ENCODE peak calls at places on chromosomes 16 and 17, in six cellular contexts. O is H9; K is GM23338; A is CD4-positive, alpha-beta T cell; I is esophagus squamous epithelium; B is type B pancreatic cell. W is an unnamed sample.

GRCh38 chr17:82696916-82697807 is 1.3 kb downstream of the RAB40B start:
- DNase-seq in A (no peak), B (no peak), K (peak), O (peak), I (no peak), W (no peak)

GRCh38 chr17:9432867-9433495 is 142.6 kb downstream of the STX8 start:
- DNase-seq in B (no peak), A (no peak), O (no peak), I (no peak), K (no peak), W (no peak)

GRCh38 chr17:8285270-8286181 is 2.9 kb upstream of the RANGRF start:
- DNase-seq in O (no peak), B (no peak), I (no peak), A (no peak), K (no peak), W (no peak)

GRCh38 chr17:32588982-32589381 is 102.2 kb downstream of the CDK5R1 start:
- DNase-seq in A (no peak), I (no peak), O (peak), K (peak), B (no peak), W (no peak)

GRCh38 chr17:44331249-44331760 is 6.7 kb upstream of the SLC25A39 start:
- DNase-seq in B (no peak), A (peak), O (peak), I (no peak), K (peak), W (no peak)

GRCh38 chr17:21285164-21286065 is 904 bp downstream of the MAP2K3 start:
- DNase-seq in K (no peak), O (no peak), I (no peak), B (no peak), A (no peak), W (no peak)

GRCh38 chr16:6689643-6690042 is 643.0 kb upstream of the RBFOX1 start:
- DNase-seq in A (no peak), B (no peak), K (no peak), O (no peak), I (no peak), W (no peak)

GRCh38 chr16:27928542-27928941 is 135.0 kb downstream of the GSG1L start:
- DNase-seq in K (peak), B (no peak), I (no peak), O (no peak), A (no peak), W (peak)

GRCh38 chr16:77491091-77491490 is 56.3 kb upstream of the ADAMTS18 start:
- DNase-seq in B (no peak), I (no peak), A (no peak), K (no peak), O (no peak), W (no peak)

DNA sequence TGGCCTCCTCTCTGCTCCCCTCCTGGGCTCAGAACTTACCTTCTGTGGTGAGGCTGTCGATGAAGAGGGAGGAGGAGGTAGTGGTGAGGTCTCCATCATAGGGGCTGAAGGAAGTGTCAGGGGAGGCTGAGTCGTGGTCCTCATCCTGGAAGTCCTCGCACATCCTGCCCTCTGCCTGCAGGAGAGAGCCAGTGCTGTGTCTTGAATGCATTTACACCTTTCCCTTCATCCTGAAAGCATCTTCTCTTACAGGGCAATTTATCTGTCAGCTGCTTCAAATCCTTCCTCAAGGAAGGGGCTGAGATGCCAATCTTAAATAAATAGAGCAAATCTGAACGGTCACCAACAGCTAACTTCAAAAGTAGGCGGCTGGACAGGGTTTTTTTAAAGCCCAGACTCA is 73.6 kb downstream of the PLXDC1 start:
- DNase-seq in A (no peak), O (no peak), B (no peak), I (no peak), K (no peak), W (no peak)
- TF ChIP-seq CTCF in A (no peak), O (peak), B (no peak), I (no peak), K (peak), W (no peak)

GRCh38 chr17:12098568-12098967 is 77.9 kb downstream of the MAP2K4 start:
- DNase-seq in K (no peak), O (no peak), I (no peak), A (no peak), B (no peak), W (no peak)
- TF ChIP-seq CTCF in K (no peak), O (no peak), I (no peak), A (no peak), B (no peak), W (no peak)

GRCh38 chr17:28584434-28584833 is 7.7 kb upstream of the ALDOC start:
- DNase-seq in B (no peak), K (no peak), O (no peak), I (no peak), A (no peak), W (no peak)
- TF ChIP-seq CTCF in B (no peak), K (no peak), O (no peak), I (no peak), A (no peak), W (no peak)

GRCh38 chr17:63774982-63775290 is 966 bp downstream of the DDX42 start:
- DNase-seq in B (no peak), K (peak), O (no peak), I (no peak), A (no peak), W (no peak)

GRCh38 chr17:63773272-63774140 is at the start of gene CCDC47:
- DNase-seq in K (peak), B (peak), O (peak), A (peak), I (peak), W (peak)

GRCh38 chr17:63772801-63773271 is 561 bp downstream of the CCDC47 start:
- DNase-seq in O (no peak), K (peak), A (no peak), B (no peak), I (no peak), W (no peak)

GRCh38 chr17:63775420-63775819 is 1.4 kb downstream of the DDX42 start:
- DNase-seq in A (no peak), B (no peak), I (no peak), K (peak), O (no peak), W (no peak)

GRCh38 chr17:63774141-63774981 is at the start of gene DDX42:
- DNase-seq in K (peak), B (peak), I (peak), O (peak), A (no peak), W (no peak)
- TF ChIP-seq CTCF in K (peak), B (peak), I (no peak), O (peak), A (no peak), W (no peak)

DNA sequence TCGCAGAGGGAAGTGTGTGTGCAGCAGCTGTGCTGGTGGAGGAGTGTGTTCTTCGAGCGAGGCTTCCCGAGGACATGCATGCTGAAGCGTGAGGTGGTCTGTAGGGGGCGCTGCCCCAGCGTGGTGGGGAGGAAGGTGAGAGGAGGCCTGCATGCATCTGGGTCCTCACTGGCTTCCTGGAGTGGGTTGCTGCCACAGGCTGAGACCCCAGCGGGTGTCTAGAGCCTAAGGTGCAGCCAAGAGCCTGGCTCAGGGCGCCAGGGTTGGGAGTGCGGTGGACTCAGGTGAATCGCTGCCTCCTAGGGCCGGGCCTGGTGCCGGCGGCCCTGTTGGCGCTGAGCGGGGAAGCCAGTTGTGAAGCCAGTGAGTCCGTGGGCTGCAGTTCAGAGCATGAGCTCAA is 7.5 kb upstream of the HSD3B7 start:
- DNase-seq in O (peak), K (peak), I (no peak), A (no peak), B (no peak), W (no peak)
- TF ChIP-seq CTCF in O (peak), K (peak), I (no peak), A (no peak), B (peak), W (peak)

DNA sequence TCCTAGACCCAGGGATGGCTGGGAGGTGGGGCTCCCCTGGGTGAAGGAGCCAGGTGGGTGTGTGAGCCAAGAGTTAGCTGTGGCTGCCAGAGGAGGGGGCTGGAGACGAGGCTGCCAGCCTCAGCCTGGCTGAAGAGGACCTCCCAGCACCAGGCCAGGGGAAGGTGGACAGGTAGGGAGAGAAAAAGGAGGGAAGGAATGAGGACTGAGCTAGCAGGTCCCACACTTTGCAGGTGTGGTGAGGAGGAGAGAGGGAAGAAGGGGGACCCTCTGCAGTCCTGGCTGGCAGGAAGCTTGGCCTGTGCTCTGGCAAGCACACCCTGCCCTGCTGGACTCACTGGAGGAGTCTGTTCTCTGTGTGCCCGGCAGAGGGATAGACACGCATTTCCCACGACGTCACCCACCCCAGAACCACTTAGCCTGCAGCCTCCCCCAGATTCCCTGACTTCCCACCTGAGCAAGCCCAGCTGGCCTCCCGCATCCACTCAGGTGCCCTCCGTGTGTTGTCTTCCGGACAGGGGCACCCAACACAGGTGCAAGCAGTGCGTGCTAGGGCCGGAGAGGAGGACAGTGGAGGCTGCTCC is 42.0 kb downstream of the SOCS3 start:
- DNase-seq in K (no peak), B (no peak), A (no peak), O (no peak), I (no peak), W (no peak)
- TF ChIP-seq CTCF in K (no peak), B (no peak), A (no peak), O (no peak), I (no peak), W (no peak)

DNA sequence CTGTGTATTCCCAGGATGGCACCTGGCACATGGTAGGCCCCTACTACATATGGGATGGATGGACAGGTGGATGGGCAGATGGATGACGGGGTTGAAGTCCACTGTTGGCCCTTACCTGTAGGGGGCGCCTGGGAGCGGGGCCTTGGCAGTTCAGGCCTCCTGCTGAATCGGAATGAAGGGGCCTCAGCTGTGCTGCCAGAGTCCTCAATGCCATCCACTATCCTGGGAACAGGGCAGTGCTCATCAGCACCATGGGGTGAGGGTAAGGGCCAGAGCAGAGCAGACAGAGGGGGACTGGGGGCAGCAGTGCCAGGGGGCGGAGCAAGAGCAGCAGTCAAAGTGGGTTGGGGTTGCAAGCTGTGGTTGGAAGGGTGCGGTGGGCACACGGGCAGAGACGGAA is 8.3 kb upstream of the RAB5C start:
- DNase-seq in B (no peak), O (peak), A (no peak), K (peak), I (no peak), W (no peak)
- TF ChIP-seq CTCF in B (peak), O (peak), A (no peak), K (peak), I (peak), W (peak)

GRCh38 chr16:54657058-54657708 is 273.5 kb upstream of the IRX5 start:
- DNase-seq in O (peak), I (no peak), A (no peak), K (peak), B (no peak), W (no peak)
- TF ChIP-seq CTCF in O (no peak), I (no peak), A (no peak), K (peak), B (no peak), W (no peak)

DNA sequence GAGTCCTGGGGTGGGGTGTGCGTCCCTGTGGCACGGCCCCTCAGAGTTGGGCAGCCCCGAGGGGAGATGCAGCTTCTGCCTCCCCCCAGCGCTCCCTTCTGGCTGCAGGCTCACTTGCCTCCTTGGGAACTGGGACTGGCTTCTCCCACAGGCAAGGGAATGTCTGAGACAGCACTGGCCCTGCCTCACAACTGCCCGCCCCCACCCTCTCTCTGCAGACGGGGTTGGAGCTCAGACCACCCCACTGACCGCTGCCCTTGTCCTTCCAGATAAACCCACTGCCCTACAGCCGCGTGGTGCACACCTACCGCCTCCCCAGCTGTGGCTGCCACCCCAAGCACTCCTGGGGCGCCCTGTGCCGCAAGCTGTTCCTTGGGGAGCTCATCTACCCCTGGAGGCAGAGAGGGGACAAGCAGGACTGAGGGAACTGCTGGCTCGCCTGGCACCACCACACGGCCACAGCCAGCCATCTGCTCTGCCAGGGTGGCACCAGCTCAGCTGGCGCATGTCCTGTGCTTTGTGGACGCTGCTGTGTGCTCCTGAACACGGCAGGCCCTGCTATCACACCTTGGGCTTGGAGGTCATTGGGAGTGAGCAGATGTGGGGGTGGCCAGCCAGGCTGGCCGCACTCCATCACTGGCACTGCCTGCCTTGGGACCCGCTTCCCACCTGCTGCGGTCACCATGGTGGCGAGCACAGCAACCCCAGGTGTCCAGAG is 7.1 kb upstream of the RAB40C start:
- DNase-seq in I (no peak), O (no peak), K (peak), A (no peak), B (no peak), W (no peak)
- TF ChIP-seq CTCF in I (no peak), O (no peak), K (no peak), A (no peak), B (no peak), W (no peak)

GRCh38 chr16:1539720-1540555 is 6.5 kb downstream of the TMEM204 start:
- DNase-seq in I (no peak), B (no peak), K (no peak), A (no peak), O (no peak), W (no peak)

GRCh38 chr16:1537138-1537577 is 3.7 kb downstream of the TMEM204 start:
- DNase-seq in B (no peak), I (no peak), K (no peak), A (no peak), O (no peak), W (no peak)

GRCh38 chr16:1540556-1540855 is 7.0 kb downstream of the TMEM204 start:
- DNase-seq in B (no peak), A (no peak), O (no peak), K (no peak), I (no peak), W (no peak)

GRCh38 chr16:1537763-1538289 is 4.4 kb downstream of the TMEM204 start:
- DNase-seq in A (no peak), B (no peak), I (no peak), O (no peak), K (no peak), W (no peak)

DNA sequence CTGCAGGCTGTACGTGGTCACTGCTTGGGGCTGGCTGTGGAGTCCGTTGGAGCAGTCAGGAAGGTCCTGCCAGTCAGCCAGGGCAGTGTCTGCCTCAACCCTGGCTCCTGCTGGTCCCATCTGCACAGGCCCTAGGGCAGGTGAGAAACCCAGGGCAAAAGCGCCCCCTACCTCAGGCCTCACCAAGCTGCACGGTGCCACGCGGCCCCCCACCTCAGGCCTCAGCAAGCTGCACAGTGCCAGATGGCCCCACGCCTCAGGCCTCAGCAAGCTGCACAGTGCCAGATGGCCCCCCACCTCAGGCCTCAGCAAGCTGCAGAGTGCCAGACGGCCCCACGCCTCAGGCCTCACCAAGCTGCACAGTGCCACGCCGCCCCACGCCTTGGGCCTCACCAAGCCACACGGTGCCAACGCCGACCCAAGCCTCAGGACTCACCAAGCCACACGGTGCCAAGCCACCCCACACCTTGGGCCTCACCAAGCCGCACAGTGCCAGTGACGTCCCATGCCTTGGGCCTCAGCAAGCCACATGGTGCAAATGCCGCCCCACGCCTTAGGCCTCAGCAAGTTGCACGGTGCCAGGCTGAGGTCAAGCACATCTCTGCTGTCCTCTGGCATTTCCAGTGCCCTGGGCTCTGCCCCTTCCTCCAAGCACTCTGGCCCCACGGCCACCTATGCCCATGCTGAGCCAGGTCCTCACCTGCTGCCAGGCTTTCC is 5.5 kb downstream of the TMEM204 start:
- DNase-seq in B (no peak), I (no peak), K (peak), A (no peak), O (peak), W (peak)
- TF ChIP-seq CTCF in B (no peak), I (no peak), K (peak), A (no peak), O (peak), W (peak)

W was measured in D721Med.